ENCODE peak calls at places on chromosomes 6 and 20, in five cellular contexts. One of them, this sample, is unnamed.

GRCh38 chr6:99613705-99614429 is 7.2 kb downstream of the PRDM13 start:
- DNase-seq in dorsolateral prefrontal cortex: no peak
- DNase-seq in tibial artery: no peak
- DNase-seq in HT1080: no peak
- DNase-seq in NCI-H510A treated with DMSO at 0.1 percent for 48 hours: peak
- DNase-seq in this sample: no peak

GRCh38 chr6:35764238-35764896 is 12.0 kb upstream of the CLPSL2 start:
- DNase-seq in dorsolateral prefrontal cortex: no peak
- DNase-seq in NCI-H510A treated with DMSO at 0.1 percent for 48 hours: peak
- DNase-seq in tibial artery: no peak
- DNase-seq in HT1080: no peak
- DNase-seq in this sample: no peak

GRCh38 chr6:148335582-148335981 is 7.1 kb upstream of the SASH1 start:
- DNase-seq in NCI-H510A treated with DMSO at 0.1 percent for 48 hours: no peak
- DNase-seq in dorsolateral prefrontal cortex: no peak
- DNase-seq in HT1080: peak
- DNase-seq in tibial artery: no peak
- DNase-seq in this sample: no peak

GRCh38 chr6:149332602-149333311 is 15.2 kb downstream of the TAB2 start:
- DNase-seq in dorsolateral prefrontal cortex: no peak
- DNase-seq in NCI-H510A treated with DMSO at 0.1 percent for 48 hours: peak
- DNase-seq in HT1080: no peak
- DNase-seq in tibial artery: no peak
- DNase-seq in this sample: no peak

GRCh38 chr6:20978176-20978614 is 443.9 kb downstream of the CDKAL1 start:
- DNase-seq in NCI-H510A treated with DMSO at 0.1 percent for 48 hours: no peak
- DNase-seq in tibial artery: no peak
- DNase-seq in HT1080: no peak
- DNase-seq in dorsolateral prefrontal cortex: no peak
- DNase-seq in this sample: no peak

GRCh38 chr6:54060286-54060685 is 51.0 kb upstream of the MLIP start:
- DNase-seq in HT1080: peak
- DNase-seq in tibial artery: no peak
- DNase-seq in dorsolateral prefrontal cortex: no peak
- DNase-seq in NCI-H510A treated with DMSO at 0.1 percent for 48 hours: no peak
- DNase-seq in this sample: no peak

GRCh38 chr6:142925575-142926110 is 19.3 kb downstream of the HIVEP2 start:
- DNase-seq in NCI-H510A treated with DMSO at 0.1 percent for 48 hours: no peak
- DNase-seq in tibial artery: no peak
- DNase-seq in dorsolateral prefrontal cortex: no peak
- DNase-seq in HT1080: no peak
- DNase-seq in this sample: no peak

GRCh38 chr6:39076086-39076992 is 27.8 kb downstream of the GLP1R start:
- DNase-seq in dorsolateral prefrontal cortex: no peak
- DNase-seq in NCI-H510A treated with DMSO at 0.1 percent for 48 hours: no peak
- DNase-seq in HT1080: no peak
- DNase-seq in tibial artery: no peak
- DNase-seq in this sample: no peak

GRCh38 chr20:34074101-34074760 is 37.8 kb downstream of the EIF2S2 start:
- DNase-seq in dorsolateral prefrontal cortex: no peak
- DNase-seq in HT1080: peak
- DNase-seq in tibial artery: no peak
- DNase-seq in NCI-H510A treated with DMSO at 0.1 percent for 48 hours: no peak
- DNase-seq in this sample: no peak

GRCh38 chr6:165767228-165767627 is 104.2 kb upstream of the PDE10A start:
- DNase-seq in tibial artery: no peak
- DNase-seq in NCI-H510A treated with DMSO at 0.1 percent for 48 hours: no peak
- DNase-seq in HT1080: peak
- DNase-seq in dorsolateral prefrontal cortex: no peak
- DNase-seq in this sample: no peak

GRCh38 chr20:31713312-31714049 is 9.2 kb downstream of the BCL2L1 start:
- DNase-seq in HT1080: peak
- DNase-seq in NCI-H510A treated with DMSO at 0.1 percent for 48 hours: no peak
- DNase-seq in tibial artery: peak
- DNase-seq in dorsolateral prefrontal cortex: no peak
- DNase-seq in this sample: peak

GRCh38 chr6:144294016-144294415 is 8.9 kb downstream of the UTRN start:
- DNase-seq in NCI-H510A treated with DMSO at 0.1 percent for 48 hours: no peak
- DNase-seq in tibial artery: no peak
- DNase-seq in dorsolateral prefrontal cortex: no peak
- DNase-seq in HT1080: peak
- DNase-seq in this sample: no peak

GRCh38 chr6:106315765-106316375 is 9.7 kb downstream of the ATG5 start:
- DNase-seq in tibial artery: no peak
- DNase-seq in dorsolateral prefrontal cortex: no peak
- DNase-seq in NCI-H510A treated with DMSO at 0.1 percent for 48 hours: peak
- DNase-seq in HT1080: peak
- DNase-seq in this sample: no peak

GRCh38 chr6:26536571-26537159 is 1.5 kb upstream of the HMGN4 start:
- DNase-seq in tibial artery: no peak
- DNase-seq in dorsolateral prefrontal cortex: no peak
- DNase-seq in HT1080: peak
- DNase-seq in NCI-H510A treated with DMSO at 0.1 percent for 48 hours: peak
- DNase-seq in this sample: no peak

GRCh38 chr20:45440424-45440823 is 24.5 kb downstream of the PIGT start:
- DNase-seq in HT1080: no peak
- DNase-seq in dorsolateral prefrontal cortex: no peak
- DNase-seq in NCI-H510A treated with DMSO at 0.1 percent for 48 hours: no peak
- DNase-seq in tibial artery: no peak
- DNase-seq in this sample: no peak

GRCh38 chr6:98142839-98143238 is 691.5 kb upstream of the POU3F2 start:
- DNase-seq in tibial artery: no peak
- DNase-seq in NCI-H510A treated with DMSO at 0.1 percent for 48 hours: no peak
- DNase-seq in HT1080: no peak
- DNase-seq in dorsolateral prefrontal cortex: no peak
- DNase-seq in this sample: no peak